ENCODE peak calls at places on chromosomes 13 and 19, in six cellular contexts. C is HuH-7, F is left lung, V is cardiac septum, H is NCI-H1092, I is left ventricle myocardium superior. U is an unnamed sample.

GRCh38 chr13:29266743-29267142 is 328.7 kb downstream of the SLC7A1 start:
- DNase-seq in F (no peak), I (no peak), H (no peak), V (no peak), C (no peak), U (no peak)

GRCh38 chr19:38667552-38668205 is 20.2 kb downstream of the ACTN4 start:
- DNase-seq in C (no peak), H (no peak), F (no peak), V (no peak), I (no peak), U (no peak)

GRCh38 chr13:110936519-110936918 is 21.6 kb upstream of the ANKRD10 start:
- DNase-seq in V (no peak), I (no peak), C (no peak), F (no peak), H (no peak), U (no peak)

GRCh38 chr19:54100560-54100959 is at the start of gene OSCAR:
- DNase-seq in H (no peak), I (no peak), V (peak), F (peak), C (no peak), U (no peak)

GRCh38 chr13:111387026-111387871 is 66.8 kb downstream of the TEX29 start:
- DNase-seq in V (peak), H (no peak), I (no peak), F (no peak), C (no peak), U (no peak)

GRCh38 chr19:30381366-30381765 is 9.2 kb downstream of the ZNF536 start:
- DNase-seq in H (no peak), I (no peak), V (peak), F (no peak), C (no peak), U (no peak)

GRCh38 chr19:50658438-50659317 is 9.4 kb downstream of the C19orf81 start:
- DNase-seq in H (peak), F (peak), I (peak), C (no peak), V (no peak), U (no peak)

GRCh38 chr13:98653471-98653985 is 76.6 kb upstream of the STK24 start:
- DNase-seq in F (no peak), C (peak), I (peak), H (peak), V (peak), U (peak)

GRCh38 chr13:86051134-86052103 is 252.2 kb upstream of the SLITRK6 start:
- DNase-seq in H (peak), V (no peak), I (no peak), C (no peak), F (no peak), U (no peak)

GRCh38 chr13:77751513-77752456 is 54.3 kb downstream of the SLAIN1 start:
- DNase-seq in H (peak), C (peak), I (no peak), V (no peak), F (no peak), U (peak)

GRCh38 chr13:95608640-95609280 is 35.7 kb downstream of the DZIP1 start:
- DNase-seq in V (no peak), F (no peak), H (no peak), C (no peak), I (no peak), U (no peak)

GRCh38 chr13:111508164-111508870 is 187.9 kb downstream of the TEX29 start:
- DNase-seq in H (peak), F (peak), I (no peak), C (no peak), V (no peak), U (no peak)

GRCh38 chr19:49676136-49676689 is 858 bp upstream of the PRMT1 start:
- DNase-seq in H (peak), I (peak), V (peak), F (peak), C (peak), U (peak)

GRCh38 chr13:51218691-51219090 is 3.5 kb upstream of the FAM124A start:
- DNase-seq in F (no peak), I (no peak), C (no peak), V (no peak), H (no peak), U (no peak)

GRCh38 chr13:79647518-79647917 is 166.6 kb downstream of the NDFIP2 start:
- DNase-seq in C (no peak), V (no peak), F (no peak), I (no peak), H (no peak), U (no peak)

GRCh38 chr19:58317481-58318072 is 9.2 kb upstream of the ZSCAN22 start:
- DNase-seq in I (no peak), F (no peak), C (no peak), V (no peak), H (no peak), U (no peak)

GRCh38 chr13:41942462-41943094 is 18.3 kb downstream of the VWA8 start:
- DNase-seq in V (no peak), C (no peak), I (no peak), H (no peak), F (no peak), U (no peak)

GRCh38 chr19:11942008-11942842 is 17.3 kb downstream of the ZNF700 start:
- DNase-seq in C (no peak), F (no peak), V (no peak), I (no peak), H (no peak), U (no peak)

GRCh38 chr13:109790951-109791605 is 4.7 kb upstream of the IRS2 start:
- DNase-seq in C (peak), V (no peak), H (peak), I (no peak), F (no peak), U (no peak)

GRCh38 chr13:98918771-98919170 is 59.1 kb downstream of the DOCK9 start:
- DNase-seq in V (no peak), H (no peak), C (no peak), F (no peak), I (no peak), U (no peak)

U was measured in smooth muscle cell of the brain vasculature.